ENCODE peak calls at places on chromosomes 7 and 10, in five cellular contexts. Q is brain microvascular endothelial cell, T is H7, E is A673, X is HT-29. V is an unnamed sample.
A peak's percentile ranks its signal among the peaks of the same experiment; 100 is the strongest.

GRCh38 chr7:135712182-135712782 is 15.7 kb downstream of the SLC13A4 start:
- DNase-seq in Q (no peak), T (no peak), E (peak; percentile 28), X (no peak), V (no peak)

GRCh38 chr7:16028103-16028502 is 341.6 kb upstream of the MEOX2 start:
- DNase-seq in Q (peak; percentile 64), T (no peak), E (no peak), X (no peak), V (no peak)

GRCh38 chr7:93968911-93969620 is 35.1 kb downstream of the BET1 start:
- DNase-seq in Q (no peak), T (no peak), E (no peak), X (no peak), V (no peak)

GRCh38 chr10:101897633-101898032 is 54.0 kb upstream of the KCNIP2 start:
- DNase-seq in Q (peak; percentile 15), T (no peak), E (no peak), X (no peak), V (no peak)

GRCh38 chr10:71484352-71484751 is 87.6 kb downstream of the CDH23 start:
- DNase-seq in Q (no peak), T (peak; percentile 72), E (no peak), X (no peak), V (no peak)

GRCh38 chr7:151744656-151745055 is 132.3 kb downstream of the PRKAG2 start:
- DNase-seq in Q (no peak), T (peak; percentile 32), E (no peak), X (no peak), V (no peak)

GRCh38 chr7:117269417-117269816 is 53.4 kb downstream of the WNT2 start:
- DNase-seq in Q (peak; percentile 92), T (no peak), E (peak; percentile 18), X (no peak), V (peak; percentile 74)

GRCh38 chr10:131131726-131132561 is 179.6 kb downstream of the TCERG1L start:
- DNase-seq in Q (no peak), T (no peak), E (peak; percentile 32), X (no peak), V (no peak)

GRCh38 chr7:1817061-1817712 is 147.1 kb downstream of the ELFN1 start:
- DNase-seq in Q (no peak), T (peak; percentile 38), E (no peak), X (no peak), V (no peak)

GRCh38 chr7:140478361-140479061 is 794 bp downstream of the MKRN1 start:
- DNase-seq in Q (peak; percentile 22), T (peak; percentile 90), E (peak; percentile 54), X (peak; percentile 58), V (peak; percentile 39)

GRCh38 chr7:1934017-1934416 is 263.9 kb downstream of the ELFN1 start:
- DNase-seq in Q (no peak), T (peak; percentile 86), E (no peak), X (no peak), V (no peak)

GRCh38 chr7:137985253-137985896 is 16.5 kb downstream of the CREB3L2 start:
- DNase-seq in Q (peak; percentile 65), T (no peak), E (no peak), X (no peak), V (no peak)

GRCh38 chr10:114987995-114988394 is 50.0 kb downstream of the TRUB1 start:
- DNase-seq in Q (peak; percentile 93), T (no peak), E (no peak), X (no peak), V (no peak)

GRCh38 chr10:133115453-133115842 is 27.7 kb downstream of the ADGRA1 start:
- DNase-seq in Q (no peak), T (no peak), E (no peak), X (no peak), V (no peak)

GRCh38 chr7:46485481-46486065 is 564.5 kb upstream of the IGFBP3 start:
- DNase-seq in Q (peak; percentile 56), T (no peak), E (no peak), X (peak; percentile 75), V (peak; percentile 8)

GRCh38 chr7:13878154-13878553 is 111.3 kb downstream of the ETV1 start:
- DNase-seq in Q (no peak), T (no peak), E (no peak), X (no peak), V (no peak)

GRCh38 chr7:117229350-117229749 is 93.5 kb downstream of the WNT2 start:
- DNase-seq in Q (no peak), T (no peak), E (no peak), X (no peak), V (no peak)

GRCh38 chr10:112227331-112227961 is 43.9 kb upstream of the GPAM start:
- DNase-seq in Q (no peak), T (no peak), E (peak; percentile 8), X (no peak), V (no peak)

GRCh38 chr7:47351233-47352154 is 230.4 kb downstream of the TNS3 start:
- DNase-seq in Q (no peak), T (peak; percentile 71), E (no peak), X (no peak), V (no peak)

GRCh38 chr7:77330169-77330882 is 85.8 kb downstream of the GSAP start:
- DNase-seq in Q (no peak), T (no peak), E (peak; percentile 97), X (peak; percentile 53), V (no peak)

GRCh38 chr7:30932562-30932961 is 20.9 kb downstream of the AQP1 start:
- DNase-seq in Q (no peak), T (peak; percentile 20), E (no peak), X (no peak), V (no peak)

V was measured in A549.